ENCODE peak calls at places on chromosomes 1 and 21, in ten cellular contexts. One of them, this sample, is unnamed.
A peak's percentile ranks its signal among the peaks of the same experiment; 100 is the strongest.

GRCh38 chr1:95133687-95134086 is 16.5 kb downstream of the TLCD4 start:
- DNase-seq in NCI-H1092: no peak
- DNase-seq in memory B cell: no peak
- DNase-seq in non-pigmented ciliary epithelial cell: no peak
- DNase-seq in K562: no peak
- DNase-seq in GM04503: no peak
- DNase-seq in posterior cingulate gyrus: no peak
- DNase-seq in GM12891: no peak
- DNase-seq in stimulated activated CD4-positive, alpha-beta T cell treated with anti-CD3 and anti-CD28 coated beads, TNF-alpha, amount 100 ng/mL, for 4 hours: no peak
- DNase-seq in NCI-H2081 treated with DMSO at 0.1 percent for 48 hours: no peak
- DNase-seq in this sample: no peak

GRCh38 chr1:44785501-44786137 is 2.4 kb downstream of the BEST4 start:
- DNase-seq in NCI-H1092: no peak
- DNase-seq in memory B cell: no peak
- DNase-seq in non-pigmented ciliary epithelial cell: no peak
- DNase-seq in K562: no peak
- DNase-seq in GM04503: no peak
- DNase-seq in posterior cingulate gyrus: no peak
- DNase-seq in GM12891: no peak
- DNase-seq in stimulated activated CD4-positive, alpha-beta T cell treated with anti-CD3 and anti-CD28 coated beads, TNF-alpha, amount 100 ng/mL, for 4 hours: no peak
- DNase-seq in NCI-H2081 treated with DMSO at 0.1 percent for 48 hours: no peak
- DNase-seq in this sample: no peak

GRCh38 chr1:236760480-236760879 is 34.6 kb upstream of the MTR start:
- DNase-seq in NCI-H1092: no peak
- DNase-seq in memory B cell: no peak
- DNase-seq in non-pigmented ciliary epithelial cell: no peak
- DNase-seq in K562: no peak
- DNase-seq in GM04503: no peak
- DNase-seq in posterior cingulate gyrus: no peak
- DNase-seq in GM12891: no peak
- DNase-seq in stimulated activated CD4-positive, alpha-beta T cell treated with anti-CD3 and anti-CD28 coated beads, TNF-alpha, amount 100 ng/mL, for 4 hours: no peak
- DNase-seq in NCI-H2081 treated with DMSO at 0.1 percent for 48 hours: no peak
- DNase-seq in this sample: no peak

GRCh38 chr1:156062189-156062588 is 1.2 kb downstream of the RAB25 start:
- DNase-seq in NCI-H1092: no peak
- DNase-seq in memory B cell: no peak
- DNase-seq in non-pigmented ciliary epithelial cell: no peak
- DNase-seq in K562: no peak
- DNase-seq in GM04503: no peak
- DNase-seq in posterior cingulate gyrus: no peak
- DNase-seq in GM12891: no peak
- DNase-seq in stimulated activated CD4-positive, alpha-beta T cell treated with anti-CD3 and anti-CD28 coated beads, TNF-alpha, amount 100 ng/mL, for 4 hours: no peak
- DNase-seq in NCI-H2081 treated with DMSO at 0.1 percent for 48 hours: no peak
- DNase-seq in this sample: no peak

GRCh38 chr1:238152119-238152518 is 261.4 kb upstream of the ZP4 start:
- DNase-seq in NCI-H1092: no peak
- DNase-seq in memory B cell: no peak
- DNase-seq in non-pigmented ciliary epithelial cell: no peak
- DNase-seq in K562: no peak
- DNase-seq in GM04503: no peak
- DNase-seq in posterior cingulate gyrus: no peak
- DNase-seq in GM12891: no peak
- DNase-seq in stimulated activated CD4-positive, alpha-beta T cell treated with anti-CD3 and anti-CD28 coated beads, TNF-alpha, amount 100 ng/mL, for 4 hours: no peak
- DNase-seq in NCI-H2081 treated with DMSO at 0.1 percent for 48 hours: no peak
- DNase-seq in this sample: no peak

GRCh38 chr21:45543710-45544448 is 1.6 kb upstream of the SLC19A1 start:
- DNase-seq in NCI-H1092: no peak
- DNase-seq in memory B cell: no peak
- DNase-seq in non-pigmented ciliary epithelial cell: no peak
- DNase-seq in K562: no peak
- DNase-seq in GM04503: no peak
- DNase-seq in posterior cingulate gyrus: peak; percentile 10
- DNase-seq in GM12891: no peak
- DNase-seq in stimulated activated CD4-positive, alpha-beta T cell treated with anti-CD3 and anti-CD28 coated beads, TNF-alpha, amount 100 ng/mL, for 4 hours: no peak
- DNase-seq in NCI-H2081 treated with DMSO at 0.1 percent for 48 hours: no peak
- DNase-seq in this sample: no peak

GRCh38 chr1:9135145-9135836 is 6.4 kb upstream of the GPR157 start:
- DNase-seq in NCI-H1092: no peak
- DNase-seq in memory B cell: no peak
- DNase-seq in non-pigmented ciliary epithelial cell: no peak
- DNase-seq in K562: no peak
- DNase-seq in GM04503: no peak
- DNase-seq in posterior cingulate gyrus: no peak
- DNase-seq in GM12891: no peak
- DNase-seq in stimulated activated CD4-positive, alpha-beta T cell treated with anti-CD3 and anti-CD28 coated beads, TNF-alpha, amount 100 ng/mL, for 4 hours: no peak
- DNase-seq in NCI-H2081 treated with DMSO at 0.1 percent for 48 hours: no peak
- DNase-seq in this sample: no peak

GRCh38 chr1:151916959-151917358 is 7.6 kb upstream of the THEM4 start:
- DNase-seq in NCI-H1092: no peak
- DNase-seq in memory B cell: no peak
- DNase-seq in non-pigmented ciliary epithelial cell: no peak
- DNase-seq in K562: no peak
- DNase-seq in GM04503: no peak
- DNase-seq in posterior cingulate gyrus: no peak
- DNase-seq in GM12891: no peak
- DNase-seq in stimulated activated CD4-positive, alpha-beta T cell treated with anti-CD3 and anti-CD28 coated beads, TNF-alpha, amount 100 ng/mL, for 4 hours: no peak
- DNase-seq in NCI-H2081 treated with DMSO at 0.1 percent for 48 hours: no peak
- DNase-seq in this sample: no peak

GRCh38 chr21:30014883-30015282 is 75.1 kb upstream of the GRIK1 start:
- DNase-seq in NCI-H1092: no peak
- DNase-seq in memory B cell: no peak
- DNase-seq in non-pigmented ciliary epithelial cell: no peak
- DNase-seq in K562: no peak
- DNase-seq in GM04503: no peak
- DNase-seq in posterior cingulate gyrus: no peak
- DNase-seq in GM12891: no peak
- DNase-seq in stimulated activated CD4-positive, alpha-beta T cell treated with anti-CD3 and anti-CD28 coated beads, TNF-alpha, amount 100 ng/mL, for 4 hours: no peak
- DNase-seq in NCI-H2081 treated with DMSO at 0.1 percent for 48 hours: no peak
- DNase-seq in this sample: no peak

GRCh38 chr1:19013826-19014548 is 57.5 kb upstream of the IFFO2 start:
- DNase-seq in NCI-H1092: no peak
- DNase-seq in memory B cell: no peak
- DNase-seq in non-pigmented ciliary epithelial cell: no peak
- DNase-seq in K562: no peak
- DNase-seq in GM04503: no peak
- DNase-seq in posterior cingulate gyrus: no peak
- DNase-seq in GM12891: no peak
- DNase-seq in stimulated activated CD4-positive, alpha-beta T cell treated with anti-CD3 and anti-CD28 coated beads, TNF-alpha, amount 100 ng/mL, for 4 hours: no peak
- DNase-seq in NCI-H2081 treated with DMSO at 0.1 percent for 48 hours: no peak
- DNase-seq in this sample: no peak

GRCh38 chr1:3611170-3612019 is at the start of gene MEGF6:
- DNase-seq in NCI-H1092: no peak
- DNase-seq in memory B cell: no peak
- DNase-seq in non-pigmented ciliary epithelial cell: no peak
- DNase-seq in K562: peak; percentile 69
- DNase-seq in GM04503: no peak
- DNase-seq in posterior cingulate gyrus: peak; percentile 26
- DNase-seq in GM12891: no peak
- DNase-seq in stimulated activated CD4-positive, alpha-beta T cell treated with anti-CD3 and anti-CD28 coated beads, TNF-alpha, amount 100 ng/mL, for 4 hours: peak; percentile 50
- DNase-seq in NCI-H2081 treated with DMSO at 0.1 percent for 48 hours: no peak
- DNase-seq in this sample: no peak

GRCh38 chr1:24409535-24409934 is 4.0 kb downstream of the STPG1 start:
- DNase-seq in NCI-H1092: no peak
- DNase-seq in memory B cell: no peak
- DNase-seq in non-pigmented ciliary epithelial cell: peak; percentile 77
- DNase-seq in K562: no peak
- DNase-seq in GM04503: no peak
- DNase-seq in posterior cingulate gyrus: no peak
- DNase-seq in GM12891: no peak
- DNase-seq in stimulated activated CD4-positive, alpha-beta T cell treated with anti-CD3 and anti-CD28 coated beads, TNF-alpha, amount 100 ng/mL, for 4 hours: no peak
- DNase-seq in NCI-H2081 treated with DMSO at 0.1 percent for 48 hours: no peak
- DNase-seq in this sample: no peak

GRCh38 chr21:37562920-37563640 is 196.5 kb downstream of the DYRK1A start:
- DNase-seq in NCI-H1092: no peak
- DNase-seq in memory B cell: no peak
- DNase-seq in non-pigmented ciliary epithelial cell: no peak
- DNase-seq in K562: peak; percentile 37
- DNase-seq in GM04503: no peak
- DNase-seq in posterior cingulate gyrus: no peak
- DNase-seq in GM12891: no peak
- DNase-seq in stimulated activated CD4-positive, alpha-beta T cell treated with anti-CD3 and anti-CD28 coated beads, TNF-alpha, amount 100 ng/mL, for 4 hours: no peak
- DNase-seq in NCI-H2081 treated with DMSO at 0.1 percent for 48 hours: no peak
- DNase-seq in this sample: no peak

GRCh38 chr1:1157914-1158710 is 15.6 kb upstream of the TTLL10 start:
- DNase-seq in NCI-H1092: no peak
- DNase-seq in memory B cell: no peak
- DNase-seq in non-pigmented ciliary epithelial cell: no peak
- DNase-seq in K562: peak; percentile 48
- DNase-seq in GM04503: no peak
- DNase-seq in posterior cingulate gyrus: peak; percentile 67
- DNase-seq in GM12891: peak; percentile 91
- DNase-seq in stimulated activated CD4-positive, alpha-beta T cell treated with anti-CD3 and anti-CD28 coated beads, TNF-alpha, amount 100 ng/mL, for 4 hours: no peak
- DNase-seq in NCI-H2081 treated with DMSO at 0.1 percent for 48 hours: no peak
- DNase-seq in this sample: no peak

GRCh38 chr1:97078847-97079246 is 357.3 kb downstream of the PTBP2 start:
- DNase-seq in NCI-H1092: no peak
- DNase-seq in memory B cell: no peak
- DNase-seq in non-pigmented ciliary epithelial cell: no peak
- DNase-seq in K562: no peak
- DNase-seq in GM04503: no peak
- DNase-seq in posterior cingulate gyrus: no peak
- DNase-seq in GM12891: no peak
- DNase-seq in stimulated activated CD4-positive, alpha-beta T cell treated with anti-CD3 and anti-CD28 coated beads, TNF-alpha, amount 100 ng/mL, for 4 hours: no peak
- DNase-seq in NCI-H2081 treated with DMSO at 0.1 percent for 48 hours: no peak
- DNase-seq in this sample: no peak

GRCh38 chr1:17834561-17835100 is 79.5 kb downstream of the ACTL8 start:
- DNase-seq in NCI-H1092: no peak
- DNase-seq in memory B cell: no peak
- DNase-seq in non-pigmented ciliary epithelial cell: no peak
- DNase-seq in K562: no peak
- DNase-seq in GM04503: no peak
- DNase-seq in posterior cingulate gyrus: no peak
- DNase-seq in GM12891: no peak
- DNase-seq in stimulated activated CD4-positive, alpha-beta T cell treated with anti-CD3 and anti-CD28 coated beads, TNF-alpha, amount 100 ng/mL, for 4 hours: no peak
- DNase-seq in NCI-H2081 treated with DMSO at 0.1 percent for 48 hours: no peak
- DNase-seq in this sample: no peak